ENCODE peak calls at places on chromosome 2, in eight cellular contexts. U is GM12865; T is LoVo; B is naive thymus-derived CD4-positive, alpha-beta T cell; Y is PC-9; J is kidney epithelial cell; S is EL; X is tibial artery. M is an unnamed sample.

GRCh38 chr2:241140445-241140840 is 8.8 kb downstream of the PASK start:
- DNase-seq in S (no peak), B (no peak), T (no peak), Y (no peak), J (no peak), U (no peak), X (no peak), M (no peak)

GRCh38 chr2:70795164-70795995 is 4.9 kb upstream of the FIGLA start:
- DNase-seq in B (no peak), X (no peak), T (no peak), J (no peak), U (no peak), Y (no peak), S (no peak), M (no peak)

GRCh38 chr2:29249666-29250253 is 134.5 kb downstream of the CLIP4 start:
- DNase-seq in X (no peak), U (no peak), T (no peak), J (no peak), S (peak), B (no peak), Y (no peak), M (no peak)

GRCh38 chr2:139365189-139365588 is 585.0 kb upstream of the NXPH2 start:
- DNase-seq in B (no peak), Y (no peak), J (no peak), X (no peak), S (no peak), T (no peak), U (no peak), M (no peak)

GRCh38 chr2:8515390-8515761 is 166.5 kb upstream of the ID2 start:
- DNase-seq in Y (no peak), J (no peak), U (peak), X (no peak), B (no peak), T (no peak), S (no peak), M (peak)

GRCh38 chr2:172088245-172089004 is 3.1 kb downstream of the DLX1 start:
- DNase-seq in Y (no peak), T (no peak), X (no peak), S (no peak), J (no peak), U (no peak), B (no peak), M (no peak)

GRCh38 chr2:112623913-112624777 is 21.6 kb upstream of the SLC20A1 start:
- DNase-seq in T (peak), U (peak), J (no peak), Y (peak), S (peak), X (peak), B (no peak), M (peak)

GRCh38 chr2:43073373-43073772 is 153.0 kb downstream of the ZFP36L2 start:
- DNase-seq in B (no peak), S (peak), X (peak), U (no peak), Y (peak), J (no peak), T (peak), M (no peak)

GRCh38 chr2:189783451-189783926 is 650 bp downstream of the ORMDL1 start:
- DNase-seq in T (peak), Y (no peak), B (no peak), J (no peak), U (peak), S (peak), X (no peak), M (peak)

GRCh38 chr2:172967036-172967982 is 108.3 kb upstream of the MAP3K20 start:
- DNase-seq in U (no peak), Y (no peak), X (no peak), T (no peak), S (no peak), J (no peak), B (no peak), M (no peak)

GRCh38 chr2:71643674-71644357 is 190.5 kb downstream of the DYSF start:
- DNase-seq in B (no peak), S (no peak), X (no peak), U (no peak), T (no peak), J (no peak), Y (peak), M (no peak)

GRCh38 chr2:101160454-101160853 is 9.3 kb upstream of the TBC1D8 start:
- DNase-seq in Y (peak), B (no peak), T (peak), S (peak), J (no peak), U (no peak), X (no peak), M (no peak)

GRCh38 chr2:179444056-179444455 is 179.4 kb upstream of the SESTD1 start:
- DNase-seq in S (no peak), B (no peak), T (no peak), Y (no peak), J (no peak), U (no peak), X (peak), M (no peak)

M was measured in MM.1S.